ENCODE peak calls at places on chromosomes 7 and 10, in seven cellular contexts. Q is C1 segment of cervical spinal cord; I is NCI-H774; C is left kidney; T is activated T-helper 9 cell treated with anti-CD3 and anti-CD28 coated beads, Interleukin-2, amount 50 U/mL, for 16 hours; D is AG20443; R is CD4-positive, alpha-beta T cell. K is an unnamed sample.
A peak's percentile ranks its signal among the peaks of the same experiment; 100 is the strongest.

GRCh38 chr10:114326794-114327193 is 77.5 kb downstream of the AFAP1L2 start:
- DNase-seq in Q (no peak), I (no peak), C (no peak), T (no peak), D (no peak), R (no peak), K (no peak)

GRCh38 chr10:128078136-128078969 is 47.9 kb downstream of the MKI67 start:
- DNase-seq in Q (no peak), I (no peak), C (peak; percentile 62), T (no peak), D (peak; percentile 89), R (no peak), K (no peak)

GRCh38 chr10:26438534-26439269 is 561 bp downstream of the APBB1IP start:
- DNase-seq in Q (no peak), I (no peak), C (peak; percentile 65), T (peak; percentile 70), D (peak; percentile 54), R (peak; percentile 74), K (no peak)

GRCh38 chr7:95509199-95509598 is 23.5 kb downstream of the ASB4 start:
- DNase-seq in Q (no peak), I (peak; percentile 86), C (peak; percentile 97), T (no peak), D (peak; percentile 12), R (no peak), K (no peak)

GRCh38 chr10:103679096-103679790 is 176.1 kb downstream of the SH3PXD2A start:
- DNase-seq in Q (no peak), I (no peak), C (no peak), T (no peak), D (no peak), R (no peak), K (no peak)

GRCh38 chr10:73439605-73440298 is 6.4 kb upstream of the MSS51 start:
- DNase-seq in Q (no peak), I (no peak), C (no peak), T (no peak), D (peak; percentile 75), R (no peak), K (no peak)

GRCh38 chr7:149404396-149404795 is 56.5 kb downstream of the ZNF777 start:
- DNase-seq in Q (no peak), I (no peak), C (no peak), T (no peak), D (no peak), R (no peak), K (no peak)

GRCh38 chr10:128530301-128530700 is 404.1 kb upstream of the MKI67 start:
- DNase-seq in Q (no peak), I (no peak), C (peak; percentile 63), T (no peak), D (no peak), R (no peak), K (no peak)

GRCh38 chr7:25384820-25385560 is 156.7 kb upstream of the NPVF start:
- DNase-seq in Q (no peak), I (no peak), C (peak; percentile 55), T (no peak), D (no peak), R (no peak), K (no peak)

GRCh38 chr7:55156919-55157318 is 138.1 kb downstream of the EGFR start:
- DNase-seq in Q (no peak), I (no peak), C (peak; percentile 84), T (no peak), D (no peak), R (no peak), K (no peak)

GRCh38 chr10:100621360-100622205 is 85.8 kb downstream of the HIF1AN start:
- DNase-seq in Q (no peak), I (no peak), C (peak; percentile 93), T (no peak), D (no peak), R (peak; percentile 42), K (no peak)

GRCh38 chr10:117536862-117537435 is 5.6 kb upstream of the EMX2 start:
- DNase-seq in Q (no peak), I (no peak), C (peak; percentile 61), T (no peak), D (no peak), R (no peak), K (no peak)